ENCODE peak calls at places on chromosomes 5 and 9, in seven cellular contexts. W is CD4-positive, alpha-beta memory T cell; C is Peyer's patch; J is SK-N-SH; U is CD8-positive, alpha-beta T cell; Q is neuronal stem cell; F is prostate gland. M is an unnamed sample.
A peak's percentile ranks its signal among the peaks of the same experiment; 100 is the strongest.

GRCh38 chr5:86463339-86463738 is 154.4 kb upstream of the COX7C start:
- DNase-seq in W (no peak), C (no peak), J (peak; percentile 1), U (no peak), Q (no peak), F (no peak), M (no peak)

GRCh38 chr5:1879292-1880263 is 3.1 kb downstream of the IRX4 start:
- DNase-seq in W (no peak), C (no peak), J (no peak), U (no peak), Q (no peak), F (no peak), M (no peak)

GRCh38 chr5:39951070-39951469 is 526.3 kb upstream of the DAB2 start:
- DNase-seq in W (no peak), C (no peak), J (no peak), U (no peak), Q (no peak), F (no peak), M (no peak)

GRCh38 chr9:115116620-115117284 is 1.2 kb downstream of the TNC start:
- DNase-seq in W (no peak), C (no peak), J (no peak), U (no peak), Q (no peak), F (peak; percentile 23), M (peak; percentile 67)

GRCh38 chr5:147893820-147894219 is 12.5 kb downstream of the C5orf46 start:
- DNase-seq in W (no peak), C (no peak), J (no peak), U (no peak), Q (no peak), F (no peak), M (no peak)

GRCh38 chr5:5341531-5342292 is 80.8 kb upstream of the ICE1 start:
- DNase-seq in W (no peak), C (no peak), J (no peak), U (no peak), Q (no peak), F (no peak), M (no peak)

GRCh38 chr5:3601060-3601710 is 5.6 kb downstream of the IRX1 start:
- DNase-seq in W (no peak), C (peak; percentile 26), J (no peak), U (no peak), Q (no peak), F (no peak), M (no peak)

GRCh38 chr5:140324834-140325195 is 21.6 kb downstream of the HBEGF start:
- DNase-seq in W (no peak), C (peak; percentile 27), J (no peak), U (no peak), Q (no peak), F (no peak), M (no peak)

GRCh38 chr9:6852243-6852963 is 94.6 kb downstream of the KDM4C start:
- DNase-seq in W (no peak), C (no peak), J (no peak), U (no peak), Q (no peak), F (no peak), M (no peak)

GRCh38 chr5:134581241-134581981 is 51.2 kb downstream of the SAR1B start:
- DNase-seq in W (no peak), C (peak; percentile 44), J (peak; percentile 42), U (no peak), Q (no peak), F (no peak), M (no peak)

GRCh38 chr5:125486634-125487033 is 740.2 kb upstream of the ZNF608 start:
- DNase-seq in W (no peak), C (no peak), J (no peak), U (no peak), Q (no peak), F (no peak), M (no peak)

GRCh38 chr5:100560860-100561259 is 25.7 kb downstream of the FAM174A start:
- DNase-seq in W (no peak), C (no peak), J (no peak), U (no peak), Q (no peak), F (no peak), M (no peak)

GRCh38 chr5:3102531-3102930 is 351.1 kb upstream of the IRX2 start:
- DNase-seq in W (no peak), C (no peak), J (no peak), U (no peak), Q (no peak), F (no peak), M (no peak)

GRCh38 chr5:81718300-81718699 is 32.6 kb downstream of the SSBP2 start:
- DNase-seq in W (no peak), C (no peak), J (no peak), U (no peak), Q (no peak), F (no peak), M (no peak)

GRCh38 chr9:4073371-4073770 is 226.5 kb downstream of the GLIS3 start:
- DNase-seq in W (no peak), C (no peak), J (no peak), U (no peak), Q (no peak), F (no peak), M (no peak)

GRCh38 chr9:108468364-108468763 is 387.4 kb downstream of the ACTL7B start:
- DNase-seq in W (no peak), C (no peak), J (peak; percentile 7), U (no peak), Q (no peak), F (no peak), M (no peak)

GRCh38 chr5:61701877-61702602 is 370.0 kb downstream of the ZSWIM6 start:
- DNase-seq in W (no peak), C (no peak), J (no peak), U (no peak), Q (no peak), F (no peak), M (no peak)

GRCh38 chr5:132501629-132501956 is 11.0 kb upstream of the IRF1 start:
- DNase-seq in W (no peak), C (no peak), J (no peak), U (no peak), Q (no peak), F (no peak), M (no peak)

GRCh38 chr5:132499440-132500243 is 9.1 kb upstream of the IRF1 start:
- DNase-seq in W (no peak), C (no peak), J (no peak), U (no peak), Q (no peak), F (peak; percentile 3), M (no peak)

GRCh38 chr5:132498686-132499271 is 8.2 kb upstream of the IRF1 start:
- DNase-seq in W (no peak), C (no peak), J (no peak), U (no peak), Q (no peak), F (peak; percentile 3), M (no peak)

GRCh38 chr5:132500931-132501628 is 10.5 kb upstream of the IRF1 start:
- DNase-seq in W (peak; percentile 76), C (peak; percentile 90), J (peak; percentile 82), U (peak; percentile 80), Q (no peak), F (peak; percentile 33), M (no peak)

DNA sequence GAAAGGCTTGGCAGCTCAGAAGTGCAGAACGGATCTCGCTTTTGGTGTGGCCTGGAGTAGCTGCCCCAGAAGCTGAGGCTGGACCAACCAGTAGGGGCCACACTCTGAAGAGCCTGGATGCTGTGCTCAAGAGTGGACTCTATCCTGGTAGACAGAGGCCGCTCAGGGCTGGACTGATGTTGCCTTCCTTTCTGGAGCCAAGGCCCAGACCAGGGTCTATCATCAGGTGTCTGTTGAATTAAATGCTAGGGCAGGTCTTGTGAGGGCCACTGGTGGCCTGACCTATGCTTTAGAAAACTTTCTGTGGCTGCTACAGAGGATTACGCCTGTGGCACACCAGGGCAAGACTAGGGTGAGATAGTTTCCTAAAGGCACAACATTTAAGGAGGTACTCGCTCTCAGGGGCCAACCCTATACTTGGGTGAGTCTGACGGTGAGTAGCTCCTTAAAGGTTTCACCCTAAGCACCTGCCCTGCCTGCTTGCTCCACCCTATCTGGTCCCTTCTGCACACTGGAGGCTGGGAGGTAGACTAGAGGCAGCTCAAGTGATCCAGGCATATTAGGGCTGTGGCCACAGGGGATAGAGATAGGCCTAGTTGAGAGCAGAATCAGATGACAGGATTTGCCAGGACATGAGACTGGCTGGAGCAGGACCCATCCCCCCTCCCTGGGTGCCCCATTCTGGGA is 9.8 kb upstream of the IRF1 start:
- DNase-seq in W (no peak), C (no peak), J (no peak), U (no peak), Q (no peak), F (peak; percentile 3), M (no peak)
- H3K4me1 ChIP-seq in W (peaks cover 47% of the 10 kb centered on the region), C (peaks cover 55% of the 10 kb centered on the region), J (peaks cover 13% of the 10 kb centered on the region), U (peaks cover 35% of the 10 kb centered on the region), Q (peaks cover 14% of the 10 kb centered on the region), F (no peaks in the 10 kb centered on the region), M (peaks cover 20% of the 10 kb centered on the region)

DNA sequence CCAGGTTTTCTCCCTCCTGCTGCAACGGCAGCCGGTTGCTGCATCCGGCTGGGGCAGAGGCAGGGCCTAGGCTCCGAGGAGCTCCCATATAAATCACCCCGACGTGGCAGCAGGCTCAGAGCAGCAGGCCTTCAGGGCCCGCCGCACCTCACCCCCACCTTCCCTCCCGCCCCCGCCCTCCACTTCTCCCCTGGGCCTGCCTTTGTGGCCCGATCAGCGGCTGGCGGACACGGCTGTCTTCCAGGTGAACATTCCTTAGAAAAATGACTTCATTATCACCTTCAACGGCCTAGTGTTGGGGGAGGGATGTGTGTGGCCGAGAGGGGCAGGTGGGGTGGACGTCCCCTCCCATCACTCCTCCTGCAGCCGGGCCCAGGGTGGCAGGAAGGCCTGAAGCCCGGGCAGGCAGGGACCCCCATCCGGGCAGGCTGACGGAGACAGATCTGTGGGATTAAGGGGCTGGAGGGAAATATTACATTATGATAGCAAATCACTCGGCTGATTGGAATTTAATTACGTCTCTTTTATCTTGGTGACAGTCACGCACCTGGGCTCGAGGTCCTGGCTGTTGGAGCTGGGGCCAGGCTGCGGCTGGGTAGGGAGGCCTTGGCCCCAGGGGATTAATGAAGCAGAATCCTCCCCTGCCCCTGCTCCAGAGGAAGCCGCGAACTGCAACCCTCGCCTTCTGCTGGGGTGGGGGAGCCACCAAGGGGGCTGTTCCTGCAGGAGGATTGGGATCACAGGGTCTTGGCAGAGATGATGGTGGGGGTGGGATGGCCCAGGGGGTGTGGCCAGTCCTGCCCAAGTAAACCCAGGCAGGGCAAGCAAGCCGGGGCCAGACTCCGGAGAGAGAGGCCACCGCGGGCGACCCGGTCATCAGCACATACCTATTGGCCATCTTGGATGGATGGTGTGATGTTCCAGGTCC is 38.4 kb upstream of the RXRA start:
- DNase-seq in W (no peak), C (no peak), J (peak; percentile 57), U (no peak), Q (no peak), F (no peak), M (no peak)
- H3K4me1 ChIP-seq in W (no peaks in the 10 kb centered on the region), C (peaks cover 12% of the 10 kb centered on the region), J (no peaks in the 10 kb centered on the region), U (no peaks in the 10 kb centered on the region), Q (peaks cover 2% of the 10 kb centered on the region), F (peaks cover 11% of the 10 kb centered on the region), M (no peaks in the 10 kb centered on the region)

GRCh38 chr9:133583111-133583510 is 26.1 kb downstream of the FAM163B start:
- DNase-seq in W (no peak), C (no peak), J (no peak), U (no peak), Q (no peak), F (no peak), M (no peak)
- H3K4me1 ChIP-seq in W (no peaks in the 10 kb centered on the region), C (peaks cover 21% of the 10 kb centered on the region), J (no peaks in the 10 kb centered on the region), U (peaks cover 5% of the 10 kb centered on the region), Q (peaks cover 17% of the 10 kb centered on the region), F (peaks cover 12% of the 10 kb centered on the region), M (no peaks in the 10 kb centered on the region)

DNA sequence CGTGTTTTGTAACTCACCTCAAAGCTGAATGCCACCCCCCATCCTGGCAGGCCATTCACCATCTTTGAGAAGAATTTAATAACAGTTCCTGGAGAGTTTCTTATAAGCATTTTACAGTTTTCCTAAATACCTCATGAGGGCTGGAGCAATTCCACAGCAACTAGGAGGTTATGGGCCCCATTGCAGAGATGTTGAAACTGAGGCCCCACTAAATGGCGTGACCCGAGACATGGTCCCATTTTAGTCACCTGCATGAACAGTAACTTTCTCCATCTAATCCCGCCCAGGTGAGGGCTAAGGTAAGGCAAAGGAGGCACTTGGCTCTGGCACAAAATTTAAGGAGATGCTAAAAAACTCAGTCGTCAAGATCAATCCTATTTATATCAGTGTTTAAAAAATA is 77.5 kb downstream of the PPARGC1B start:
- DNase-seq in W (no peak), C (no peak), J (no peak), U (no peak), Q (no peak), F (no peak), M (no peak)
- H3K4me1 ChIP-seq in W (no peaks in the 10 kb centered on the region), C (peaks cover 22% of the 10 kb centered on the region), J (peaks cover 13% of the 10 kb centered on the region), U (no peaks in the 10 kb centered on the region), Q (peaks cover 5% of the 10 kb centered on the region), F (no peaks in the 10 kb centered on the region), M (peaks cover 15% of the 10 kb centered on the region)